ENCODE peak calls at places on chromosomes 1 and 21, in seven cellular contexts. One of them, this sample, is unnamed.

GRCh38 chr1:109589177-109589576 is 30.2 kb downstream of the GNAT2 start:
- DNase-seq in stomach: no peak
- DNase-seq in breast epithelium: no peak
- DNase-seq in testis: no peak
- DNase-seq in endothelial cell of umbilical vein: no peak
- DNase-seq in tibial nerve: no peak
- DNase-seq in spleen: no peak
- DNase-seq in this sample: no peak

GRCh38 chr1:46527474-46528296 is 23.8 kb downstream of the KNCN start:
- DNase-seq in stomach: peak; percentile 88
- DNase-seq in breast epithelium: peak; percentile 67
- DNase-seq in testis: peak; percentile 90
- DNase-seq in endothelial cell of umbilical vein: peak; percentile 67
- DNase-seq in tibial nerve: peak; percentile 83
- DNase-seq in spleen: peak; percentile 89
- DNase-seq in this sample: peak; percentile 86

GRCh38 chr21:41164981-41165650 is 2.8 kb upstream of the BACE2 start:
- DNase-seq in stomach: peak; percentile 89
- DNase-seq in breast epithelium: peak; percentile 80
- DNase-seq in testis: peak; percentile 37
- DNase-seq in endothelial cell of umbilical vein: peak; percentile 82
- DNase-seq in tibial nerve: peak; percentile 26
- DNase-seq in spleen: no peak
- DNase-seq in this sample: no peak

GRCh38 chr1:3614755-3615742 is 3.7 kb upstream of the MEGF6 start:
- DNase-seq in stomach: peak; percentile 30
- DNase-seq in breast epithelium: no peak
- DNase-seq in testis: peak; percentile 31
- DNase-seq in endothelial cell of umbilical vein: peak; percentile 34
- DNase-seq in tibial nerve: no peak
- DNase-seq in spleen: no peak
- DNase-seq in this sample: no peak

GRCh38 chr1:10721381-10722321 is 74.8 kb downstream of the CASZ1 start:
- DNase-seq in stomach: peak; percentile 79
- DNase-seq in breast epithelium: peak; percentile 65
- DNase-seq in testis: no peak
- DNase-seq in endothelial cell of umbilical vein: no peak
- DNase-seq in tibial nerve: no peak
- DNase-seq in spleen: no peak
- DNase-seq in this sample: no peak

GRCh38 chr1:16605532-16605931 is 7.8 kb downstream of the NBPF1 start:
- DNase-seq in stomach: no peak
- DNase-seq in breast epithelium: no peak
- DNase-seq in testis: no peak
- DNase-seq in endothelial cell of umbilical vein: no peak
- DNase-seq in tibial nerve: no peak
- DNase-seq in spleen: peak; percentile 64
- DNase-seq in this sample: no peak

GRCh38 chr1:90973897-90974798 is 47.7 kb downstream of the ZNF644 start:
- DNase-seq in stomach: no peak
- DNase-seq in breast epithelium: no peak
- DNase-seq in testis: no peak
- DNase-seq in endothelial cell of umbilical vein: peak; percentile 28
- DNase-seq in tibial nerve: no peak
- DNase-seq in spleen: no peak
- DNase-seq in this sample: no peak

GRCh38 chr1:174911626-174912025 is 88.1 kb upstream of the CACYBP start:
- DNase-seq in stomach: no peak
- DNase-seq in breast epithelium: no peak
- DNase-seq in testis: no peak
- DNase-seq in endothelial cell of umbilical vein: no peak
- DNase-seq in tibial nerve: no peak
- DNase-seq in spleen: no peak
- DNase-seq in this sample: no peak

GRCh38 chr1:2802421-2802961 is 998 bp upstream of the TTC34 start:
- DNase-seq in stomach: no peak
- DNase-seq in breast epithelium: no peak
- DNase-seq in testis: no peak
- DNase-seq in endothelial cell of umbilical vein: no peak
- DNase-seq in tibial nerve: no peak
- DNase-seq in spleen: peak; percentile 53
- DNase-seq in this sample: no peak

GRCh38 chr1:22207605-22208264 is 64.8 kb upstream of the WNT4 start:
- DNase-seq in stomach: no peak
- DNase-seq in breast epithelium: no peak
- DNase-seq in testis: no peak
- DNase-seq in endothelial cell of umbilical vein: no peak
- DNase-seq in tibial nerve: no peak
- DNase-seq in spleen: peak; percentile 48
- DNase-seq in this sample: no peak

GRCh38 chr1:183910780-183911179 is 105.9 kb downstream of the RGL1 start:
- DNase-seq in stomach: no peak
- DNase-seq in breast epithelium: no peak
- DNase-seq in testis: no peak
- DNase-seq in endothelial cell of umbilical vein: no peak
- DNase-seq in tibial nerve: no peak
- DNase-seq in spleen: no peak
- DNase-seq in this sample: no peak
- H3K4me3 ChIP-seq in stomach: no peak overlapping the region
- H3K4me3 ChIP-seq in breast epithelium: no peak overlapping the region
- H3K4me3 ChIP-seq in testis: no peak overlapping the region
- H3K4me3 ChIP-seq in endothelial cell of umbilical vein: no peak overlapping the region
- H3K4me3 ChIP-seq in tibial nerve: no peak overlapping the region
- H3K4me3 ChIP-seq in spleen: no peak overlapping the region
- H3K4me3 ChIP-seq in this sample: no peak overlapping the region

DNA sequence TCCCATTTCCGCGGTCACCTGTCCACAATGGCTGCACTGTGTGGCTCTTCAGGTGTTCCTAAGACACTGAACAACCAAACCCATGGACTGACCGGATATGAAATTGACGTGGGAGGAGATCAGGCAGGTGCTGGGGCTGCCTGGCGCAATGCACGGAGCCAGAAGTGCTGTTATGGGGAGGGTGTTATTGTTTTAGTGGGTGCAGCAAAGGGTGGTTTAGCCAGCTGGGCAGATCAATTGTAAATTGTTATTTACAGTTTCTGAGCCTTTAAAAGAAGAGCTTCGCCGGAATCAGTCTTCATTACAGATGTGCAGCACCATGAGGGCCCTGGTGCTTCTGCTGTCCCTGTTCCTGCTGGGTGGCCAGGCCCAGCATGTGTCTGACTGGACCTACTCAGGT is at the start of gene CA6:
- DNase-seq in stomach: no peak
- DNase-seq in breast epithelium: no peak
- DNase-seq in testis: no peak
- DNase-seq in endothelial cell of umbilical vein: no peak
- DNase-seq in tibial nerve: no peak
- DNase-seq in spleen: no peak
- DNase-seq in this sample: no peak
- H3K4me1 ChIP-seq in stomach: no peaks in the 10 kb centered on the region
- H3K4me1 ChIP-seq in breast epithelium: no peaks in the 10 kb centered on the region
- H3K4me1 ChIP-seq in testis: no peaks in the 10 kb centered on the region
- H3K4me1 ChIP-seq in endothelial cell of umbilical vein: peaks cover 22% of the 10 kb centered on the region
- H3K4me1 ChIP-seq in tibial nerve: peaks cover 11% of the 10 kb centered on the region
- H3K4me1 ChIP-seq in spleen: peaks cover 71% of the 10 kb centered on the region
- H3K4me1 ChIP-seq in this sample: peaks cover 7% of the 10 kb centered on the region

GRCh38 chr21:37909936-37910335 is 6.3 kb downstream of the KCNJ6 start:
- DNase-seq in stomach: no peak
- DNase-seq in breast epithelium: no peak
- DNase-seq in testis: no peak
- DNase-seq in endothelial cell of umbilical vein: no peak
- DNase-seq in tibial nerve: no peak
- DNase-seq in spleen: no peak
- DNase-seq in this sample: no peak
- TF ChIP-seq POLR2A in stomach: no peak
- TF ChIP-seq POLR2A in breast epithelium: no peak
- TF ChIP-seq POLR2A in testis: no peak
- TF ChIP-seq POLR2A in endothelial cell of umbilical vein: no peak
- TF ChIP-seq POLR2A in tibial nerve: no peak
- TF ChIP-seq POLR2A in spleen: no peak
- TF ChIP-seq POLR2A in this sample: no peak

DNA sequence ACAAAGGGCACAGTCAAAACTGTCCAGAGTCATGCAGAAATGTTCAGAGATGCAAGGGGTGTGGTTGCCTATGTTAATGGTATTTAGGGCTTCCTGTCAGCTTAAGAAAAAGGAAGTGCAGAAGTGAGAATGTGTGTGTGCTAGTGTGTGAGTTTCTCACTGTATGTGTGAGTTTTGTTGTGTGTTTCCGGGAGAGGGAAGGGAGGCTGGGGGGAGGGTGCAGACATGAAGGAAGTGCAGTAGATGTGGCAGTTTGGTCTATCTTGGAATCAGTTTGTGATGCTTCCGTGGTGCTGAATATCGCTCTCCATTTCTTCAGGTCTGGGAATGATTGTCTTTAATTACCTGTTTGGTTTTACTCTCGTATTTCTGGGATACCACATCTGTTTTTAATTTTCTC is 16.5 kb upstream of the ATP6V1G3 start:
- DNase-seq in stomach: peak; percentile 26
- DNase-seq in breast epithelium: peak; percentile 28
- DNase-seq in testis: peak; percentile 25
- DNase-seq in endothelial cell of umbilical vein: no peak
- DNase-seq in tibial nerve: no peak
- DNase-seq in spleen: peak; percentile 84
- DNase-seq in this sample: peak; percentile 5
- H3K4me3 ChIP-seq in stomach: no peak overlapping the region
- H3K4me3 ChIP-seq in breast epithelium: no peak overlapping the region
- H3K4me3 ChIP-seq in testis: no peak overlapping the region
- H3K4me3 ChIP-seq in endothelial cell of umbilical vein: no peak overlapping the region
- H3K4me3 ChIP-seq in tibial nerve: no peak overlapping the region
- H3K4me3 ChIP-seq in spleen: no peak overlapping the region
- H3K4me3 ChIP-seq in this sample: no peak overlapping the region

DNA sequence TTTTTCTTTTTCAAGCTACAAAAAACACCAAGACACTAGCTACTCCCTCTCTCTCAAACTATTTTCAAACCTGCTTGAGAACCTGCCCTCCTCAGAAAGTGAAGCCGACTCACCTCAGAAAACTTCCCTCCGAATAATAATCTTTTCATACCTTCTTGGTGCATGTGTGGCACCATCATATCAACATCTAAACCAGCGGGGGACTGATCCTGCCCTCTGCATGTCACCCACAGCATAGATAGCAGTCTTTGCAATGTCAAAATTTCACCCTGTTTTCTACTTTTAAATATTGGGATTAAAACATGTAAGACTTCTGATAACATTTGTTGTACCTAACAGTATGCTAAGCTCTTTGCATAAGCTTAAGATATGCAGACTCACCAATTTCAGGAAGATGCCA is 1260.3 kb downstream of the PLA2G4A start:
- DNase-seq in stomach: no peak
- DNase-seq in breast epithelium: no peak
- DNase-seq in testis: no peak
- DNase-seq in endothelial cell of umbilical vein: no peak
- DNase-seq in tibial nerve: no peak
- DNase-seq in spleen: no peak
- DNase-seq in this sample: no peak
- H3K4me1 ChIP-seq in stomach: no peaks in the 10 kb centered on the region
- H3K4me1 ChIP-seq in breast epithelium: no peaks in the 10 kb centered on the region
- H3K4me1 ChIP-seq in testis: no peaks in the 10 kb centered on the region
- H3K4me1 ChIP-seq in endothelial cell of umbilical vein: peaks cover 16% of the 10 kb centered on the region
- H3K4me1 ChIP-seq in tibial nerve: no peaks in the 10 kb centered on the region
- H3K4me1 ChIP-seq in spleen: no peaks in the 10 kb centered on the region
- H3K4me1 ChIP-seq in this sample: no peaks in the 10 kb centered on the region

GRCh38 chr1:151288502-151288901 is 6.4 kb downstream of the ZNF687 start:
- DNase-seq in stomach: no peak
- DNase-seq in breast epithelium: no peak
- DNase-seq in testis: no peak
- DNase-seq in endothelial cell of umbilical vein: no peak
- DNase-seq in tibial nerve: no peak
- DNase-seq in spleen: no peak
- DNase-seq in this sample: no peak

GRCh38 chr1:151287767-151288500 is 5.8 kb downstream of the ZNF687 start:
- DNase-seq in stomach: no peak
- DNase-seq in breast epithelium: no peak
- DNase-seq in testis: no peak
- DNase-seq in endothelial cell of umbilical vein: no peak
- DNase-seq in tibial nerve: no peak
- DNase-seq in spleen: peak; percentile 77
- DNase-seq in this sample: no peak

GRCh38 chr1:151287341-151287699 is 5.2 kb downstream of the ZNF687 start:
- DNase-seq in stomach: no peak
- DNase-seq in breast epithelium: no peak
- DNase-seq in testis: no peak
- DNase-seq in endothelial cell of umbilical vein: no peak
- DNase-seq in tibial nerve: no peak
- DNase-seq in spleen: no peak
- DNase-seq in this sample: no peak

GRCh38 chr1:151289080-151289935 is 7.2 kb downstream of the ZNF687 start:
- DNase-seq in stomach: no peak
- DNase-seq in breast epithelium: no peak
- DNase-seq in testis: no peak
- DNase-seq in endothelial cell of umbilical vein: no peak
- DNase-seq in tibial nerve: no peak
- DNase-seq in spleen: no peak
- DNase-seq in this sample: no peak

GRCh38 chr1:151286619-151287340 is 4.7 kb downstream of the ZNF687 start:
- DNase-seq in stomach: no peak
- DNase-seq in breast epithelium: no peak
- DNase-seq in testis: no peak
- DNase-seq in endothelial cell of umbilical vein: no peak
- DNase-seq in tibial nerve: no peak
- DNase-seq in spleen: no peak
- DNase-seq in this sample: no peak
- TF ChIP-seq POLR2A in stomach: no peak
- TF ChIP-seq POLR2A in breast epithelium: no peak
- TF ChIP-seq POLR2A in testis: no peak
- TF ChIP-seq POLR2A in endothelial cell of umbilical vein: no peak
- TF ChIP-seq POLR2A in tibial nerve: no peak
- TF ChIP-seq POLR2A in spleen: no peak
- TF ChIP-seq POLR2A in this sample: no peak